ENCODE peak calls at places on chromosomes 16 and 17, in ten cellular contexts. One of them, this sample, is unnamed.

GRCh38 chr17:31437720-31438400 is 46.4 kb downstream of the RAB11FIP4 start:
- DNase-seq in endodermal cell: no peak
- DNase-seq in T-helper 22 cell: no peak
- DNase-seq in CD4-positive, alpha-beta T cell: no peak
- DNase-seq in MM.1S: no peak
- DNase-seq in NCI-H460: no peak
- DNase-seq in activated CD4-positive, alpha-beta T cell treated with anti-CD3 and anti-CD28 coated beads, Interleukin-2, amount 50 U/mL, for 48 hours: no peak
- DNase-seq in stimulated activated effector memory CD8-positive, alpha-beta T cell treated with anti-CD3 and anti-CD28 coated beads, Interleukin-12 subunit alpha, Interleukin-12 subunit beta, amount 100 ng/mL, for 72 hours: no peak
- DNase-seq in GM23338: no peak
- DNase-seq in iPS DF 19.7: no peak
- DNase-seq in this sample: peak; percentile 28

GRCh38 chr16:49788936-49789335 is 67.0 kb downstream of the ZNF423 start:
- DNase-seq in endodermal cell: no peak
- DNase-seq in T-helper 22 cell: no peak
- DNase-seq in CD4-positive, alpha-beta T cell: no peak
- DNase-seq in MM.1S: no peak
- DNase-seq in NCI-H460: no peak
- DNase-seq in activated CD4-positive, alpha-beta T cell treated with anti-CD3 and anti-CD28 coated beads, Interleukin-2, amount 50 U/mL, for 48 hours: no peak
- DNase-seq in stimulated activated effector memory CD8-positive, alpha-beta T cell treated with anti-CD3 and anti-CD28 coated beads, Interleukin-12 subunit alpha, Interleukin-12 subunit beta, amount 100 ng/mL, for 72 hours: no peak
- DNase-seq in GM23338: no peak
- DNase-seq in iPS DF 19.7: no peak
- DNase-seq in this sample: no peak

GRCh38 chr17:62130739-62131138 is 65.7 kb upstream of the MED13 start:
- DNase-seq in endodermal cell: no peak
- DNase-seq in T-helper 22 cell: no peak
- DNase-seq in CD4-positive, alpha-beta T cell: no peak
- DNase-seq in MM.1S: no peak
- DNase-seq in NCI-H460: no peak
- DNase-seq in activated CD4-positive, alpha-beta T cell treated with anti-CD3 and anti-CD28 coated beads, Interleukin-2, amount 50 U/mL, for 48 hours: no peak
- DNase-seq in stimulated activated effector memory CD8-positive, alpha-beta T cell treated with anti-CD3 and anti-CD28 coated beads, Interleukin-12 subunit alpha, Interleukin-12 subunit beta, amount 100 ng/mL, for 72 hours: no peak
- DNase-seq in GM23338: no peak
- DNase-seq in iPS DF 19.7: no peak
- DNase-seq in this sample: no peak

GRCh38 chr17:80802626-80803450 is 188.8 kb upstream of the CHMP6 start:
- DNase-seq in endodermal cell: peak; percentile 50
- DNase-seq in T-helper 22 cell: no peak
- DNase-seq in CD4-positive, alpha-beta T cell: no peak
- DNase-seq in MM.1S: no peak
- DNase-seq in NCI-H460: no peak
- DNase-seq in activated CD4-positive, alpha-beta T cell treated with anti-CD3 and anti-CD28 coated beads, Interleukin-2, amount 50 U/mL, for 48 hours: no peak
- DNase-seq in stimulated activated effector memory CD8-positive, alpha-beta T cell treated with anti-CD3 and anti-CD28 coated beads, Interleukin-12 subunit alpha, Interleukin-12 subunit beta, amount 100 ng/mL, for 72 hours: no peak
- DNase-seq in GM23338: no peak
- DNase-seq in iPS DF 19.7: no peak
- DNase-seq in this sample: peak; percentile 29

GRCh38 chr16:82510041-82510440 is 116.7 kb upstream of the CDH13 start:
- DNase-seq in endodermal cell: no peak
- DNase-seq in T-helper 22 cell: no peak
- DNase-seq in CD4-positive, alpha-beta T cell: no peak
- DNase-seq in MM.1S: no peak
- DNase-seq in NCI-H460: no peak
- DNase-seq in activated CD4-positive, alpha-beta T cell treated with anti-CD3 and anti-CD28 coated beads, Interleukin-2, amount 50 U/mL, for 48 hours: no peak
- DNase-seq in stimulated activated effector memory CD8-positive, alpha-beta T cell treated with anti-CD3 and anti-CD28 coated beads, Interleukin-12 subunit alpha, Interleukin-12 subunit beta, amount 100 ng/mL, for 72 hours: no peak
- DNase-seq in GM23338: no peak
- DNase-seq in iPS DF 19.7: no peak
- DNase-seq in this sample: no peak

GRCh38 chr16:50245417-50246298 is 20.7 kb upstream of the ADCY7 start:
- DNase-seq in endodermal cell: peak; percentile 73
- DNase-seq in T-helper 22 cell: no peak
- DNase-seq in CD4-positive, alpha-beta T cell: no peak
- DNase-seq in MM.1S: peak; percentile 56
- DNase-seq in NCI-H460: peak; percentile 57
- DNase-seq in activated CD4-positive, alpha-beta T cell treated with anti-CD3 and anti-CD28 coated beads, Interleukin-2, amount 50 U/mL, for 48 hours: peak; percentile 61
- DNase-seq in stimulated activated effector memory CD8-positive, alpha-beta T cell treated with anti-CD3 and anti-CD28 coated beads, Interleukin-12 subunit alpha, Interleukin-12 subunit beta, amount 100 ng/mL, for 72 hours: peak; percentile 41
- DNase-seq in GM23338: peak; percentile 48
- DNase-seq in iPS DF 19.7: no peak
- DNase-seq in this sample: no peak

GRCh38 chr16:89191901-89192184 is 8.5 kb downstream of the SLC22A31 start:
- DNase-seq in endodermal cell: no peak
- DNase-seq in T-helper 22 cell: no peak
- DNase-seq in CD4-positive, alpha-beta T cell: no peak
- DNase-seq in MM.1S: no peak
- DNase-seq in NCI-H460: no peak
- DNase-seq in activated CD4-positive, alpha-beta T cell treated with anti-CD3 and anti-CD28 coated beads, Interleukin-2, amount 50 U/mL, for 48 hours: no peak
- DNase-seq in stimulated activated effector memory CD8-positive, alpha-beta T cell treated with anti-CD3 and anti-CD28 coated beads, Interleukin-12 subunit alpha, Interleukin-12 subunit beta, amount 100 ng/mL, for 72 hours: no peak
- DNase-seq in GM23338: no peak
- DNase-seq in iPS DF 19.7: no peak
- DNase-seq in this sample: no peak

GRCh38 chr17:82019905-82020873 is 2.5 kb downstream of the CENPX start:
- DNase-seq in endodermal cell: peak; percentile 97
- DNase-seq in T-helper 22 cell: peak; percentile 23
- DNase-seq in CD4-positive, alpha-beta T cell: peak; percentile 50
- DNase-seq in MM.1S: peak; percentile 46
- DNase-seq in NCI-H460: peak; percentile 49
- DNase-seq in activated CD4-positive, alpha-beta T cell treated with anti-CD3 and anti-CD28 coated beads, Interleukin-2, amount 50 U/mL, for 48 hours: peak; percentile 80
- DNase-seq in stimulated activated effector memory CD8-positive, alpha-beta T cell treated with anti-CD3 and anti-CD28 coated beads, Interleukin-12 subunit alpha, Interleukin-12 subunit beta, amount 100 ng/mL, for 72 hours: peak; percentile 69
- DNase-seq in GM23338: peak; percentile 89
- DNase-seq in iPS DF 19.7: no peak
- DNase-seq in this sample: peak; percentile 92

GRCh38 chr17:72943826-72944689 is 148.4 kb downstream of the SLC39A11 start:
- DNase-seq in endodermal cell: no peak
- DNase-seq in T-helper 22 cell: no peak
- DNase-seq in CD4-positive, alpha-beta T cell: no peak
- DNase-seq in MM.1S: no peak
- DNase-seq in NCI-H460: no peak
- DNase-seq in activated CD4-positive, alpha-beta T cell treated with anti-CD3 and anti-CD28 coated beads, Interleukin-2, amount 50 U/mL, for 48 hours: no peak
- DNase-seq in stimulated activated effector memory CD8-positive, alpha-beta T cell treated with anti-CD3 and anti-CD28 coated beads, Interleukin-12 subunit alpha, Interleukin-12 subunit beta, amount 100 ng/mL, for 72 hours: no peak
- DNase-seq in GM23338: no peak
- DNase-seq in iPS DF 19.7: no peak
- DNase-seq in this sample: no peak

GRCh38 chr17:44269118-44269794 is 1.3 kb upstream of the SLC4A1 start:
- DNase-seq in endodermal cell: no peak
- DNase-seq in T-helper 22 cell: no peak
- DNase-seq in CD4-positive, alpha-beta T cell: no peak
- DNase-seq in MM.1S: no peak
- DNase-seq in NCI-H460: no peak
- DNase-seq in activated CD4-positive, alpha-beta T cell treated with anti-CD3 and anti-CD28 coated beads, Interleukin-2, amount 50 U/mL, for 48 hours: no peak
- DNase-seq in stimulated activated effector memory CD8-positive, alpha-beta T cell treated with anti-CD3 and anti-CD28 coated beads, Interleukin-12 subunit alpha, Interleukin-12 subunit beta, amount 100 ng/mL, for 72 hours: no peak
- DNase-seq in GM23338: no peak
- DNase-seq in iPS DF 19.7: no peak
- DNase-seq in this sample: no peak

GRCh38 chr16:87127061-87127765 is 190.0 kb downstream of the C16orf95 start:
- DNase-seq in endodermal cell: no peak
- DNase-seq in T-helper 22 cell: no peak
- DNase-seq in CD4-positive, alpha-beta T cell: no peak
- DNase-seq in MM.1S: no peak
- DNase-seq in NCI-H460: no peak
- DNase-seq in activated CD4-positive, alpha-beta T cell treated with anti-CD3 and anti-CD28 coated beads, Interleukin-2, amount 50 U/mL, for 48 hours: no peak
- DNase-seq in stimulated activated effector memory CD8-positive, alpha-beta T cell treated with anti-CD3 and anti-CD28 coated beads, Interleukin-12 subunit alpha, Interleukin-12 subunit beta, amount 100 ng/mL, for 72 hours: no peak
- DNase-seq in GM23338: no peak
- DNase-seq in iPS DF 19.7: no peak
- DNase-seq in this sample: no peak

GRCh38 chr17:75454193-75454592 is 2.2 kb upstream of the TMEM94 start:
- DNase-seq in endodermal cell: no peak
- DNase-seq in T-helper 22 cell: no peak
- DNase-seq in CD4-positive, alpha-beta T cell: no peak
- DNase-seq in MM.1S: no peak
- DNase-seq in NCI-H460: no peak
- DNase-seq in activated CD4-positive, alpha-beta T cell treated with anti-CD3 and anti-CD28 coated beads, Interleukin-2, amount 50 U/mL, for 48 hours: no peak
- DNase-seq in stimulated activated effector memory CD8-positive, alpha-beta T cell treated with anti-CD3 and anti-CD28 coated beads, Interleukin-12 subunit alpha, Interleukin-12 subunit beta, amount 100 ng/mL, for 72 hours: no peak
- DNase-seq in GM23338: no peak
- DNase-seq in iPS DF 19.7: no peak
- DNase-seq in this sample: no peak

GRCh38 chr16:78893340-78893739 is 707.2 kb downstream of the MAF start:
- DNase-seq in endodermal cell: no peak
- DNase-seq in T-helper 22 cell: no peak
- DNase-seq in CD4-positive, alpha-beta T cell: no peak
- DNase-seq in MM.1S: no peak
- DNase-seq in NCI-H460: no peak
- DNase-seq in activated CD4-positive, alpha-beta T cell treated with anti-CD3 and anti-CD28 coated beads, Interleukin-2, amount 50 U/mL, for 48 hours: no peak
- DNase-seq in stimulated activated effector memory CD8-positive, alpha-beta T cell treated with anti-CD3 and anti-CD28 coated beads, Interleukin-12 subunit alpha, Interleukin-12 subunit beta, amount 100 ng/mL, for 72 hours: no peak
- DNase-seq in GM23338: no peak
- DNase-seq in iPS DF 19.7: no peak
- DNase-seq in this sample: no peak

GRCh38 chr17:1035546-1036170 is 38.7 kb downstream of the TIMM22 start:
- DNase-seq in endodermal cell: no peak
- DNase-seq in T-helper 22 cell: no peak
- DNase-seq in CD4-positive, alpha-beta T cell: no peak
- DNase-seq in MM.1S: no peak
- DNase-seq in NCI-H460: no peak
- DNase-seq in activated CD4-positive, alpha-beta T cell treated with anti-CD3 and anti-CD28 coated beads, Interleukin-2, amount 50 U/mL, for 48 hours: no peak
- DNase-seq in stimulated activated effector memory CD8-positive, alpha-beta T cell treated with anti-CD3 and anti-CD28 coated beads, Interleukin-12 subunit alpha, Interleukin-12 subunit beta, amount 100 ng/mL, for 72 hours: no peak
- DNase-seq in GM23338: no peak
- DNase-seq in iPS DF 19.7: no peak
- DNase-seq in this sample: no peak

GRCh38 chr17:70254735-70255460 is 85.6 kb downstream of the KCNJ2 start:
- DNase-seq in endodermal cell: no peak
- DNase-seq in T-helper 22 cell: no peak
- DNase-seq in CD4-positive, alpha-beta T cell: no peak
- DNase-seq in MM.1S: no peak
- DNase-seq in NCI-H460: no peak
- DNase-seq in activated CD4-positive, alpha-beta T cell treated with anti-CD3 and anti-CD28 coated beads, Interleukin-2, amount 50 U/mL, for 48 hours: no peak
- DNase-seq in stimulated activated effector memory CD8-positive, alpha-beta T cell treated with anti-CD3 and anti-CD28 coated beads, Interleukin-12 subunit alpha, Interleukin-12 subunit beta, amount 100 ng/mL, for 72 hours: no peak
- DNase-seq in GM23338: no peak
- DNase-seq in iPS DF 19.7: no peak
- DNase-seq in this sample: no peak

GRCh38 chr16:29107299-29107698 is 122.4 kb downstream of the LAT start:
- DNase-seq in endodermal cell: peak; percentile 88
- DNase-seq in T-helper 22 cell: no peak
- DNase-seq in CD4-positive, alpha-beta T cell: no peak
- DNase-seq in MM.1S: no peak
- DNase-seq in NCI-H460: no peak
- DNase-seq in activated CD4-positive, alpha-beta T cell treated with anti-CD3 and anti-CD28 coated beads, Interleukin-2, amount 50 U/mL, for 48 hours: no peak
- DNase-seq in stimulated activated effector memory CD8-positive, alpha-beta T cell treated with anti-CD3 and anti-CD28 coated beads, Interleukin-12 subunit alpha, Interleukin-12 subunit beta, amount 100 ng/mL, for 72 hours: no peak
- DNase-seq in GM23338: peak; percentile 68
- DNase-seq in iPS DF 19.7: no peak
- DNase-seq in this sample: peak; percentile 82

GRCh38 chr17:1735418-1735817 is 7.3 kb upstream of the SERPINF2 start:
- DNase-seq in endodermal cell: no peak
- DNase-seq in T-helper 22 cell: no peak
- DNase-seq in CD4-positive, alpha-beta T cell: no peak
- DNase-seq in MM.1S: no peak
- DNase-seq in NCI-H460: no peak
- DNase-seq in activated CD4-positive, alpha-beta T cell treated with anti-CD3 and anti-CD28 coated beads, Interleukin-2, amount 50 U/mL, for 48 hours: no peak
- DNase-seq in stimulated activated effector memory CD8-positive, alpha-beta T cell treated with anti-CD3 and anti-CD28 coated beads, Interleukin-12 subunit alpha, Interleukin-12 subunit beta, amount 100 ng/mL, for 72 hours: no peak
- DNase-seq in GM23338: no peak
- DNase-seq in iPS DF 19.7: no peak
- DNase-seq in this sample: no peak

GRCh38 chr17:45895304-45895968 is 1.1 kb downstream of the MAPT start:
- DNase-seq in endodermal cell: peak; percentile 76
- DNase-seq in T-helper 22 cell: no peak
- DNase-seq in CD4-positive, alpha-beta T cell: no peak
- DNase-seq in MM.1S: no peak
- DNase-seq in NCI-H460: no peak
- DNase-seq in activated CD4-positive, alpha-beta T cell treated with anti-CD3 and anti-CD28 coated beads, Interleukin-2, amount 50 U/mL, for 48 hours: no peak
- DNase-seq in stimulated activated effector memory CD8-positive, alpha-beta T cell treated with anti-CD3 and anti-CD28 coated beads, Interleukin-12 subunit alpha, Interleukin-12 subunit beta, amount 100 ng/mL, for 72 hours: no peak
- DNase-seq in GM23338: peak; percentile 51
- DNase-seq in iPS DF 19.7: no peak
- DNase-seq in this sample: peak; percentile 59

GRCh38 chr16:58047557-58048348 is 22.2 kb downstream of the MMP15 start:
- DNase-seq in endodermal cell: peak; percentile 74
- DNase-seq in T-helper 22 cell: no peak
- DNase-seq in CD4-positive, alpha-beta T cell: no peak
- DNase-seq in MM.1S: no peak
- DNase-seq in NCI-H460: no peak
- DNase-seq in activated CD4-positive, alpha-beta T cell treated with anti-CD3 and anti-CD28 coated beads, Interleukin-2, amount 50 U/mL, for 48 hours: no peak
- DNase-seq in stimulated activated effector memory CD8-positive, alpha-beta T cell treated with anti-CD3 and anti-CD28 coated beads, Interleukin-12 subunit alpha, Interleukin-12 subunit beta, amount 100 ng/mL, for 72 hours: no peak
- DNase-seq in GM23338: peak; percentile 43
- DNase-seq in iPS DF 19.7: no peak
- DNase-seq in this sample: peak; percentile 61

GRCh38 chr16:74660383-74660782 is 6.3 kb downstream of the RFWD3 start:
- DNase-seq in endodermal cell: no peak
- DNase-seq in T-helper 22 cell: no peak
- DNase-seq in CD4-positive, alpha-beta T cell: no peak
- DNase-seq in MM.1S: no peak
- DNase-seq in NCI-H460: no peak
- DNase-seq in activated CD4-positive, alpha-beta T cell treated with anti-CD3 and anti-CD28 coated beads, Interleukin-2, amount 50 U/mL, for 48 hours: no peak
- DNase-seq in stimulated activated effector memory CD8-positive, alpha-beta T cell treated with anti-CD3 and anti-CD28 coated beads, Interleukin-12 subunit alpha, Interleukin-12 subunit beta, amount 100 ng/mL, for 72 hours: no peak
- DNase-seq in GM23338: no peak
- DNase-seq in iPS DF 19.7: no peak
- DNase-seq in this sample: no peak

GRCh38 chr17:46020023-46020735 is 21.1 kb downstream of the STH start:
- DNase-seq in endodermal cell: no peak
- DNase-seq in T-helper 22 cell: peak; percentile 30
- DNase-seq in CD4-positive, alpha-beta T cell: peak; percentile 54
- DNase-seq in MM.1S: no peak
- DNase-seq in NCI-H460: no peak
- DNase-seq in activated CD4-positive, alpha-beta T cell treated with anti-CD3 and anti-CD28 coated beads, Interleukin-2, amount 50 U/mL, for 48 hours: peak; percentile 56
- DNase-seq in stimulated activated effector memory CD8-positive, alpha-beta T cell treated with anti-CD3 and anti-CD28 coated beads, Interleukin-12 subunit alpha, Interleukin-12 subunit beta, amount 100 ng/mL, for 72 hours: peak; percentile 42
- DNase-seq in GM23338: no peak
- DNase-seq in iPS DF 19.7: no peak
- DNase-seq in this sample: no peak

GRCh38 chr17:66369830-66370229 is 67.4 kb downstream of the PRKCA start:
- DNase-seq in endodermal cell: no peak
- DNase-seq in T-helper 22 cell: no peak
- DNase-seq in CD4-positive, alpha-beta T cell: no peak
- DNase-seq in MM.1S: no peak
- DNase-seq in NCI-H460: no peak
- DNase-seq in activated CD4-positive, alpha-beta T cell treated with anti-CD3 and anti-CD28 coated beads, Interleukin-2, amount 50 U/mL, for 48 hours: no peak
- DNase-seq in stimulated activated effector memory CD8-positive, alpha-beta T cell treated with anti-CD3 and anti-CD28 coated beads, Interleukin-12 subunit alpha, Interleukin-12 subunit beta, amount 100 ng/mL, for 72 hours: no peak
- DNase-seq in GM23338: no peak
- DNase-seq in iPS DF 19.7: no peak
- DNase-seq in this sample: no peak

GRCh38 chr16:51982715-51983680 is 563.9 kb downstream of the TOX3 start:
- DNase-seq in endodermal cell: peak; percentile 63
- DNase-seq in T-helper 22 cell: no peak
- DNase-seq in CD4-positive, alpha-beta T cell: no peak
- DNase-seq in MM.1S: peak; percentile 61
- DNase-seq in NCI-H460: peak; percentile 56
- DNase-seq in activated CD4-positive, alpha-beta T cell treated with anti-CD3 and anti-CD28 coated beads, Interleukin-2, amount 50 U/mL, for 48 hours: no peak
- DNase-seq in stimulated activated effector memory CD8-positive, alpha-beta T cell treated with anti-CD3 and anti-CD28 coated beads, Interleukin-12 subunit alpha, Interleukin-12 subunit beta, amount 100 ng/mL, for 72 hours: no peak
- DNase-seq in GM23338: peak; percentile 89
- DNase-seq in iPS DF 19.7: peak; percentile 28
- DNase-seq in this sample: peak; percentile 42

GRCh38 chr17:58304735-58305486 is 23.7 kb downstream of the TSPOAP1 start:
- DNase-seq in endodermal cell: no peak
- DNase-seq in T-helper 22 cell: no peak
- DNase-seq in CD4-positive, alpha-beta T cell: no peak
- DNase-seq in MM.1S: no peak
- DNase-seq in NCI-H460: no peak
- DNase-seq in activated CD4-positive, alpha-beta T cell treated with anti-CD3 and anti-CD28 coated beads, Interleukin-2, amount 50 U/mL, for 48 hours: no peak
- DNase-seq in stimulated activated effector memory CD8-positive, alpha-beta T cell treated with anti-CD3 and anti-CD28 coated beads, Interleukin-12 subunit alpha, Interleukin-12 subunit beta, amount 100 ng/mL, for 72 hours: no peak
- DNase-seq in GM23338: no peak
- DNase-seq in iPS DF 19.7: no peak
- DNase-seq in this sample: no peak

GRCh38 chr16:73069581-73070262 is 21.8 kb upstream of the ZFHX3 start:
- DNase-seq in endodermal cell: peak; percentile 35
- DNase-seq in T-helper 22 cell: no peak
- DNase-seq in CD4-positive, alpha-beta T cell: no peak
- DNase-seq in MM.1S: no peak
- DNase-seq in NCI-H460: no peak
- DNase-seq in activated CD4-positive, alpha-beta T cell treated with anti-CD3 and anti-CD28 coated beads, Interleukin-2, amount 50 U/mL, for 48 hours: no peak
- DNase-seq in stimulated activated effector memory CD8-positive, alpha-beta T cell treated with anti-CD3 and anti-CD28 coated beads, Interleukin-12 subunit alpha, Interleukin-12 subunit beta, amount 100 ng/mL, for 72 hours: no peak
- DNase-seq in GM23338: no peak
- DNase-seq in iPS DF 19.7: no peak
- DNase-seq in this sample: no peak

GRCh38 chr17:80474231-80474932 is 2.0 kb downstream of the NPTX1 start:
- DNase-seq in endodermal cell: peak; percentile 72
- DNase-seq in T-helper 22 cell: no peak
- DNase-seq in CD4-positive, alpha-beta T cell: peak; percentile 9
- DNase-seq in MM.1S: no peak
- DNase-seq in NCI-H460: peak; percentile 45
- DNase-seq in activated CD4-positive, alpha-beta T cell treated with anti-CD3 and anti-CD28 coated beads, Interleukin-2, amount 50 U/mL, for 48 hours: peak; percentile 11
- DNase-seq in stimulated activated effector memory CD8-positive, alpha-beta T cell treated with anti-CD3 and anti-CD28 coated beads, Interleukin-12 subunit alpha, Interleukin-12 subunit beta, amount 100 ng/mL, for 72 hours: no peak
- DNase-seq in GM23338: no peak
- DNase-seq in iPS DF 19.7: no peak
- DNase-seq in this sample: no peak

GRCh38 chr16:80924372-80924978 is 82.2 kb downstream of the CMC2 start:
- DNase-seq in endodermal cell: peak; percentile 95
- DNase-seq in T-helper 22 cell: no peak
- DNase-seq in CD4-positive, alpha-beta T cell: no peak
- DNase-seq in MM.1S: no peak
- DNase-seq in NCI-H460: no peak
- DNase-seq in activated CD4-positive, alpha-beta T cell treated with anti-CD3 and anti-CD28 coated beads, Interleukin-2, amount 50 U/mL, for 48 hours: peak; percentile 69
- DNase-seq in stimulated activated effector memory CD8-positive, alpha-beta T cell treated with anti-CD3 and anti-CD28 coated beads, Interleukin-12 subunit alpha, Interleukin-12 subunit beta, amount 100 ng/mL, for 72 hours: peak; percentile 40
- DNase-seq in GM23338: peak; percentile 90
- DNase-seq in iPS DF 19.7: peak; percentile 50
- DNase-seq in this sample: peak; percentile 87

GRCh38 chr17:68457168-68457538 is at the start of gene WIPI1:
- DNase-seq in endodermal cell: no peak
- DNase-seq in T-helper 22 cell: no peak
- DNase-seq in CD4-positive, alpha-beta T cell: no peak
- DNase-seq in MM.1S: peak; percentile 66
- DNase-seq in NCI-H460: no peak
- DNase-seq in activated CD4-positive, alpha-beta T cell treated with anti-CD3 and anti-CD28 coated beads, Interleukin-2, amount 50 U/mL, for 48 hours: no peak
- DNase-seq in stimulated activated effector memory CD8-positive, alpha-beta T cell treated with anti-CD3 and anti-CD28 coated beads, Interleukin-12 subunit alpha, Interleukin-12 subunit beta, amount 100 ng/mL, for 72 hours: peak; percentile 52
- DNase-seq in GM23338: no peak
- DNase-seq in iPS DF 19.7: no peak
- DNase-seq in this sample: no peak